ENCODE peak calls at places on chromosomes 4 and X, in four cellular contexts. K, J, P and R are unnamed samples.

GRCh38 chrX:136626237-136626636 is 21.7 kb upstream of the CD40LG start:
- DNase-seq in P (no peak), J (no peak), K (no peak), R (no peak)

GRCh38 chrX:45347877-45348675 is 147.4 kb upstream of the DIPK2B start:
- DNase-seq in K (no peak), J (no peak), P (no peak), R (no peak)

GRCh38 chr4:48375651-48376291 is 34.4 kb downstream of the SLAIN2 start:
- DNase-seq in K (peak; percentile 92), P (no peak), J (no peak), R (no peak)

GRCh38 chrX:148885203-148885602 is 384.8 kb downstream of the AFF2 start:
- DNase-seq in P (no peak), K (no peak), J (no peak), R (no peak)

GRCh38 chr4:98620087-98620784 is 38.2 kb downstream of the TSPAN5 start:
- DNase-seq in P (no peak), J (no peak), K (no peak), R (no peak)

GRCh38 chrX:44039556-44039955 is 66.4 kb upstream of the NDP start:
- DNase-seq in K (no peak), P (no peak), J (no peak), R (no peak)

GRCh38 chr4:176054942-176055341 is 10.7 kb upstream of the WDR17 start:
- DNase-seq in J (no peak), P (peak; percentile 37), K (no peak), R (no peak)

GRCh38 chr4:112593438-112594133 is 43.1 kb downstream of the ZGRF1 start:
- DNase-seq in K (no peak), J (no peak), P (no peak), R (no peak)

GRCh38 chr4:141022221-141022760 is 111.0 kb downstream of the RNF150 start:
- DNase-seq in K (no peak), P (no peak), J (no peak), R (no peak)

GRCh38 chr4:128225148-128225547 is 62.5 kb downstream of the PGRMC2 start:
- DNase-seq in P (no peak), J (no peak), K (no peak), R (no peak)